ENCODE peak calls at places on chromosome 6, in four cellular contexts. A is HepG2, J is GM12878, K is K562. T is an unnamed sample.

GRCh38 chr6:33073431-33073871 is at the start of gene HLA-DPA1:
- DNase-seq in A (no peak), J (peak; percentile 97), K (peak; percentile 33), T (peak; percentile 62)

GRCh38 chr6:168985705-168986104 is 267.9 kb downstream of the THBS2 start:
- DNase-seq in A (no peak), J (no peak), K (no peak), T (no peak)

GRCh38 chr6:43992783-43993505 is 134.3 kb downstream of the MRPL14 start:
- DNase-seq in A (no peak), J (no peak), K (no peak), T (no peak)

GRCh38 chr6:43278524-43279078 is 19.5 kb upstream of the SLC22A7 start:
- DNase-seq in A (peak; percentile 81), J (no peak), K (no peak), T (no peak)

GRCh38 chr6:341914-342831 is 49.4 kb upstream of the IRF4 start:
- DNase-seq in A (no peak), J (peak; percentile 92), K (no peak), T (no peak)

GRCh38 chr6:30647039-30647801 is at the start of gene C6orf136:
- DNase-seq in A (peak; percentile 91), J (peak; percentile 75), K (peak; percentile 99), T (peak; percentile 97)

GRCh38 chr6:108353853-108354252 is 59.0 kb downstream of the AFG1L start:
- DNase-seq in A (no peak), J (no peak), K (no peak), T (no peak)

GRCh38 chr6:33206864-33207568 is 1.3 kb upstream of the RING1 start:
- DNase-seq in A (no peak), J (no peak), K (no peak), T (no peak)

GRCh38 chr6:104603108-104603745 is 256.5 kb downstream of the HACE1 start:
- DNase-seq in A (no peak), J (no peak), K (no peak), T (no peak)

GRCh38 chr6:34036357-34037069 is 109.4 kb downstream of the GRM4 start:
- DNase-seq in A (no peak), J (peak; percentile 30), K (no peak), T (no peak)

GRCh38 chr6:3468585-3468984 is 11.7 kb upstream of the SLC22A23 start:
- DNase-seq in A (no peak), J (no peak), K (no peak), T (no peak)

GRCh38 chr6:129276986-129277385 is 394.0 kb downstream of the LAMA2 start:
- DNase-seq in A (no peak), J (no peak), K (no peak), T (no peak)

GRCh38 chr6:56749632-56750151 is 107.0 kb upstream of the DST start:
- DNase-seq in A (peak; percentile 49), J (no peak), K (no peak), T (no peak)

GRCh38 chr6:26021350-26022165 is 59.0 kb downstream of the TRIM38 start:
- DNase-seq in A (peak; percentile 79), J (peak; percentile 90), K (peak; percentile 96), T (peak; percentile 75)

GRCh38 chr6:122322824-122323223 is 76.6 kb upstream of the HSF2 start:
- DNase-seq in A (no peak), J (no peak), K (no peak), T (no peak)

GRCh38 chr6:36368421-36368820 is 19.0 kb downstream of the ETV7 start:
- DNase-seq in A (no peak), J (no peak), K (no peak), T (no peak)

GRCh38 chr6:66568271-66568670 is 861.2 kb upstream of the EYS start:
- DNase-seq in A (peak; percentile 55), J (no peak), K (no peak), T (peak; percentile 6)

GRCh38 chr6:291697-292505 is at the start of gene DUSP22:
- DNase-seq in A (peak; percentile 80), J (peak; percentile 81), K (peak; percentile 99), T (peak; percentile 96)

GRCh38 chr6:6678185-6678671 is 89.7 kb downstream of the LY86 start:
- DNase-seq in A (peak; percentile 39), J (no peak), K (peak; percentile 62), T (no peak)

GRCh38 chr6:69758214-69758613 is 38.6 kb downstream of the LMBRD1 start:
- DNase-seq in A (no peak), J (no peak), K (peak; percentile 41), T (no peak)

GRCh38 chr6:31870385-31870921 is 7.8 kb upstream of the NEU1 start:
- DNase-seq in A (no peak), J (no peak), K (no peak), T (no peak)

GRCh38 chr6:31875852-31876251 is 2.9 kb downstream of the SLC44A4 start:
- DNase-seq in A (no peak), J (no peak), K (no peak), T (no peak)

GRCh38 chr6:31874084-31874670 is 4.6 kb downstream of the SLC44A4 start:
- DNase-seq in A (no peak), J (no peak), K (no peak), T (no peak)

GRCh38 chr6:31874836-31875572 is 3.8 kb downstream of the SLC44A4 start:
- DNase-seq in A (no peak), J (no peak), K (no peak), T (no peak)

GRCh38 chr6:31871068-31871659 is 7.6 kb downstream of the SLC44A4 start:
- DNase-seq in A (no peak), J (no peak), K (no peak), T (no peak)
- TF ChIP-seq FOXK2 in A (no peak), J (no peak), K (no peak), T (no peak)

GRCh38 chr6:11613336-11613735 is 75.8 kb downstream of the TMEM170B start:
- DNase-seq in A (no peak), J (no peak), K (no peak), T (no peak)

GRCh38 chr6:11613858-11614257 is 76.3 kb downstream of the TMEM170B start:
- DNase-seq in A (no peak), J (no peak), K (no peak), T (no peak)

GRCh38 chr6:11614534-11615213 is 77.1 kb downstream of the TMEM170B start:
- DNase-seq in A (no peak), J (no peak), K (no peak), T (no peak)

GRCh38 chr6:11616200-11616611 is 78.7 kb downstream of the TMEM170B start:
- DNase-seq in A (no peak), J (no peak), K (no peak), T (no peak)

DNA sequence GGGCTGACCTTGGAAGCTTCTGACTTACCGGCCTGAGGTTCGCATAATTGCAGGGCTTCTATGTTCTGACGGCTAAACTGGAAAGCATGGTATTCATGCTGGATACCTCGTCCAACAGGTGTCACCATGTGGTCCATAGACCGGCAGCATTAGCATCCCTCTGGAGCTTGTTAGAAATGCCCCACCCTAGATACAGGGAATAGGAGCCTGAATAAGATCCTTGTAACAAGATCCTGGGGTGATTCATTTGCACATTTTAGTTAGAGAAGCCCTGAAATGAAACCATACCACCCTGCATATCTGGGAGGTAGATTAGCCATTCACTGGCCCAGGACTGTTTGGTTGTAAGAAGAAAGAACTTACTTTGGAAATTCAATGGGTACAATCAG is 77.7 kb downstream of the TMEM170B start:
- DNase-seq in A (no peak), J (no peak), K (no peak), T (no peak)
- TF ChIP-seq FOXK2 in A (no peak), J (no peak), K (no peak), T (no peak)

DNA sequence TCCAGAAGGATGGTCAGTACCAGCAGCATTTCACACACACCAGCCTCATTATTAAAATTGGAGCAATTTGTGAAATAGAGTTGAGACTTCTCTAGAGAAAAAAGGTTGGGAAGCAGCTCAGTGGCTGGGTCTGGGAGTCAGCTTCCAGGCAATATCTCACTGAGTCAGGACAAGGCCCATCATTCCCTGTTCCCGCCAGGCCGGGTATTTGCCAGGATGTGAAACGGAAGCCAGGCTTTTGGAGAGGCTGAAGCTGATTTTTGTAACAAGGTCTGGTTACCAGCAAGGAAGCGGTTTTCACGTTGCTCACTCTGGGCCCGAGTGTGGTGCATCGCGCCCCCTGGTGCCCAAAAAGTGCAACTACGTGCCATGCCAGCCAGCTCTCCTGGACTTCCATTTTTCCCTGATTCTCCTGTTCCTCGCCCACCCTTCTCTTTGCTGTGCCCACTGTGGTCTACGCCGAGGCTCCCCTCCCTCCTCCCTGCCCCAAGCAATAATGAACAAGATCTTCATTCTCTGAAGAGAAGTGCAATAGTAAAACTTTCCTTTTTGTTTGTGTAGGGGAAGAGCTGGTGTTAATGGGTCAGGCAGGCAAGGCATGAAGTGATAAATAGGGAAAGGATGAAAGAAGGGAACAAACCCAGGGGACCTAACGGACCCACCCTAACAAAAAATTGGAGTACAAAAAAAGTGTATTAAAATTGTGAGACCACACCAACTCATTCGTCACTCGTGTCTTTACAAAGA is 67.1 kb downstream of the ZBTB2 start:
- DNase-seq in A (peak; percentile 69), J (peak; percentile 9), K (peak; percentile 73), T (peak; percentile 85)
- TF ChIP-seq FOXK2 in A (no peak), J (no peak), K (no peak), T (no peak)

GRCh38 chr6:142699391-142699790 is 245.6 kb downstream of the HIVEP2 start:
- DNase-seq in A (no peak), J (no peak), K (no peak), T (no peak)

GRCh38 chr6:142698751-142699150 is 246.2 kb downstream of the HIVEP2 start:
- DNase-seq in A (no peak), J (no peak), K (no peak), T (peak; percentile 44)

GRCh38 chr6:142697912-142698311 is 247.1 kb downstream of the HIVEP2 start:
- DNase-seq in A (no peak), J (no peak), K (no peak), T (no peak)

GRCh38 chr6:142700676-142701185 is 244.2 kb downstream of the HIVEP2 start:
- DNase-seq in A (no peak), J (no peak), K (no peak), T (no peak)

GRCh38 chr6:142700032-142700431 is 244.9 kb downstream of the HIVEP2 start:
- DNase-seq in A (no peak), J (no peak), K (no peak), T (no peak)
- TF ChIP-seq FOXK2 in A (no peak), J (no peak), K (no peak), T (no peak)

DNA sequence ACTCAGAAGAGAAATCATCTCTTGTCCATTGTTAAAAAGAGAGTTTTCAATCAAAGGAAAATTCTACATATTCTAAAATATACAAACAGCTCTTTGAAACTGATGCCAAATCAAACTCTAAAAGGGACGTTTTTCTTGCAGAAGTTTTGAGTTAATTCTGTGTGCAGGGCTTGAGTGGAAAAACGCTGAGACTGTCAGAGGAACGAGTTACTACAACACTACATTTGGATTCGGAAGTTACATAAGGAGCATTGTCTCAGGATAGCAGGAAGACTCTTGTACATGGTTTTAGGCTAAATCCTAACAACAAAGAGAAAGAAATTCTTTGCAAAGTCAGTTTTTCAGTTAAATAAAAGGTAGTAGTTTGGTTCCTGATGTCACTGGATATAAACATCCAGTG is 155.7 kb upstream of the SUPT3H start:
- DNase-seq in A (no peak), J (no peak), K (no peak), T (no peak)
- TF ChIP-seq FOXK2 in A (no peak), J (no peak), K (no peak), T (no peak)